ENCODE peak calls at places on chromosomes 2 and 18, in four cellular contexts. E is IMR-90, B is retinal pigment epithelial cell, D is ovary. P is an unnamed sample.

GRCh38 chr2:85222792-85223191 is 89.6 kb downstream of the TCF7L1 start:
- DNase-seq in E (no peak), D (no peak), B (no peak), P (no peak)

GRCh38 chr2:24825883-24826800 is 32.9 kb downstream of the CENPO start:
- DNase-seq in E (no peak), B (no peak), D (no peak), P (no peak)

GRCh38 chr2:153478289-153479261 is at the start of gene RPRM:
- DNase-seq in D (peak; percentile 93), B (peak; percentile 71), E (peak; percentile 37), P (peak; percentile 19)

GRCh38 chr2:149827585-149828156 is 240.1 kb upstream of the MMADHC start:
- DNase-seq in E (no peak), B (no peak), D (no peak), P (no peak)

GRCh38 chr2:64604929-64605550 is 48.7 kb downstream of the SERTAD2 start:
- DNase-seq in D (peak; percentile 73), B (no peak), E (peak; percentile 29), P (no peak)

GRCh38 chr2:3128786-3129185 is 248.8 kb downstream of the EIPR1 start:
- DNase-seq in E (no peak), B (no peak), D (no peak), P (no peak)

GRCh38 chr18:13435596-13436333 is 217.2 kb downstream of the LDLRAD4 start:
- DNase-seq in E (no peak), B (peak; percentile 72), D (no peak), P (no peak)

GRCh38 chr2:236088368-236089057 is 79.7 kb downstream of the GBX2 start:
- DNase-seq in E (peak; percentile 29), D (no peak), B (no peak), P (peak; percentile 56)

GRCh38 chr2:56580242-56580641 is 396.5 kb downstream of the CCDC85A start:
- DNase-seq in E (peak; percentile 19), B (peak; percentile 39), D (no peak), P (peak; percentile 10)

GRCh38 chr2:45607701-45608100 is 3.4 kb downstream of the SRBD1 start:
- DNase-seq in D (no peak), B (no peak), E (no peak), P (no peak)

GRCh38 chr18:26386002-26386401 is 159.8 kb downstream of the TAF4B start:
- DNase-seq in E (peak; percentile 46), D (no peak), B (peak; percentile 50), P (no peak)

GRCh38 chr2:69221960-69222751 is 164.9 kb downstream of the GFPT1 start:
- DNase-seq in E (peak; percentile 82), B (no peak), D (no peak), P (peak; percentile 16)

GRCh38 chr2:176297067-176297466 is 27.8 kb downstream of the MTX2 start:
- DNase-seq in B (no peak), E (no peak), D (no peak), P (no peak)

GRCh38 chr2:154696771-154697170 is 1.7 kb upstream of the KCNJ3 start:
- DNase-seq in D (no peak), E (no peak), B (no peak), P (no peak)

GRCh38 chr2:39968037-39968436 is 189.0 kb upstream of the THUMPD2 start:
- DNase-seq in E (no peak), D (no peak), B (no peak), P (no peak)

GRCh38 chr18:52685316-52685715 is 345.3 kb downstream of the DCC start:
- DNase-seq in D (no peak), E (no peak), B (no peak), P (no peak)

GRCh38 chr2:10449838-10450691 is 1.9 kb upstream of the ODC1 start:
- DNase-seq in D (peak; percentile 38), B (no peak), E (no peak), P (no peak)

DNA sequence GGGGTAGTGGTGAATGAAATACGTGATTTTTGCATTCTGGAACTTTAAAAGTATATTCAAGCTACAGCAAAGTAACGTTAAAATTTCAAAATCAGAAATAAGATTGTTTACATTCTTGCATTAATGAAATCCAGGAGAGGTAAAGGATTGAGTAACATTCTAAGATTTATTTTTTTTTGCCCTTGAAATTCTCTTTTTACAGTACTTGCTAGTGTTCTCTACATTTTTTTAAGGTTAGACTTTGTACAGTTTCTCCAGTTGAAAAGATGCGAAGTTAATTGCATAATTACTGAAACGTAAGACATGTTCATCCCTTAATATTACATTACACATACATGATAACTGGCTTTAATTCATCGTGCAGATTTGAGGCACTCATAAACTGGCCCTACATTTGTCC is 74.5 kb downstream of the ACTR3 start:
- DNase-seq in D (no peak), E (peak; percentile 19), B (no peak), P (no peak)
- H3K4me3 ChIP-seq in D (no peak overlapping the region), E (no peak overlapping the region), B (no peak overlapping the region), P (no peak overlapping the region)

GRCh38 chr18:9017170-9017899 is 85.2 kb upstream of the NDUFV2 start:
- DNase-seq in E (peak; percentile 94), D (peak; percentile 76), B (peak; percentile 73), P (peak; percentile 81)
- H3K4me3 ChIP-seq in E (peak overlapping the region; percentile 26), D (peak overlapping the region; percentile 14), B (peak overlapping the region; percentile 23), P (no peak overlapping the region)

GRCh38 chr2:36477744-36478143 is 120.2 kb downstream of the FEZ2 start:
- DNase-seq in B (no peak), E (no peak), D (no peak), P (no peak)

GRCh38 chr2:36479406-36479805 is 118.6 kb downstream of the FEZ2 start:
- DNase-seq in D (no peak), B (no peak), E (no peak), P (no peak)

GRCh38 chr2:36478999-36479398 is 119.0 kb downstream of the FEZ2 start:
- DNase-seq in E (no peak), B (no peak), D (no peak), P (no peak)

GRCh38 chr2:36477315-36477714 is 120.7 kb downstream of the FEZ2 start:
- DNase-seq in E (no peak), B (no peak), D (no peak), P (no peak)

GRCh38 chr2:36478332-36478738 is 119.6 kb downstream of the FEZ2 start:
- DNase-seq in D (peak; percentile 48), B (peak; percentile 96), E (peak; percentile 96), P (no peak)
- H3K4me3 ChIP-seq in D (no peak overlapping the region), B (no peak overlapping the region), E (no peak overlapping the region), P (no peak overlapping the region)

GRCh38 chr2:54876764-54877163 is 153.3 kb downstream of the EML6 start:
- DNase-seq in D (no peak), E (no peak), B (no peak), P (no peak)

GRCh38 chr2:54878182-54878581 is 154.7 kb downstream of the EML6 start:
- DNase-seq in D (no peak), B (no peak), E (no peak), P (no peak)

GRCh38 chr2:54880428-54880827 is 157.0 kb downstream of the EML6 start:
- DNase-seq in E (no peak), D (no peak), B (no peak), P (no peak)

GRCh38 chr2:54879598-54880355 is 156.3 kb downstream of the EML6 start:
- DNase-seq in E (no peak), D (no peak), B (no peak), P (no peak)

GRCh38 chr2:54879037-54879436 is 155.6 kb downstream of the EML6 start:
- DNase-seq in D (no peak), E (no peak), B (no peak), P (no peak)
- H3K4me3 ChIP-seq in D (no peak overlapping the region), E (no peak overlapping the region), B (no peak overlapping the region), P (no peak overlapping the region)

GRCh38 chr18:42184685-42185477 is 229.8 kb downstream of the PIK3C3 start:
- DNase-seq in B (no peak), E (no peak), D (no peak), P (no peak)

GRCh38 chr18:42185486-42185885 is 230.5 kb downstream of the PIK3C3 start:
- DNase-seq in B (no peak), E (no peak), D (no peak), P (no peak)

GRCh38 chr18:42183746-42184145 is 228.7 kb downstream of the PIK3C3 start:
- DNase-seq in E (peak; percentile 61), B (peak; percentile 51), D (no peak), P (peak; percentile 84)

GRCh38 chr18:42181474-42181873 is 226.4 kb downstream of the PIK3C3 start:
- DNase-seq in B (no peak), D (no peak), E (no peak), P (no peak)

GRCh38 chr18:42182728-42183700 is 228.0 kb downstream of the PIK3C3 start:
- DNase-seq in E (no peak), B (no peak), D (no peak), P (no peak)
- H3K4me3 ChIP-seq in E (no peak overlapping the region), B (no peak overlapping the region), D (no peak overlapping the region), P (no peak overlapping the region)

DNA sequence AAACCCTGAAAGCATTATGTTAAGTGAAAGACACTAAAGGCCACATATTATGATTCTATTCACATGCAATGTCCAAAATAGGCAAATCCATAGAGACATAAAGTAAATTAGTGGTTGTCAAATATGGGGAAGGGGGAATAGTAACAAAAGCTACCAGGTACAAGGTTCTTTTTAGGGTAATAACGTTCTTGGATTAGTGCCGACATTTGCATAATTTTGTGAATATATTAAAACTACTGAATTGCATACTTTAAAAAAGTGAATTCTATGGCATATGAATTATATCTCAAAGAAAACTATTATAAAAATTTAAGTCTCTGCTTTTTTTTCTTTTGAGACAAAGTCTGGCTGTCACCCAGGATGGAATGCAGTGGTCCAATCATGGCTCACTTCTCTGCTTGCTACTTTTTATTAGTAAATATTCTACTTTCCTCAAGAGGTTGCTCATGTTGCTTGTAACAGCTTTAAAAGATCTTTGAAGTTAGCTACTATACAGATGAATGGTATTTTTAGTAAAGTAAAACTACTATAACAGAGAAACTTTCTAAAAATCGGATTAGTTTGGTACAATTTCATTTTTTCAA is 2.5 kb downstream of the SESTD1 start:
- DNase-seq in D (no peak), B (no peak), E (no peak), P (no peak)
- H3K4me3 ChIP-seq in D (no peak overlapping the region), B (no peak overlapping the region), E (no peak overlapping the region), P (peak overlapping the region; percentile 2)

GRCh38 chr2:129443235-129443884 is 536.1 kb upstream of the RAB6C start:
- DNase-seq in B (no peak), D (no peak), E (no peak), P (no peak)
- H3K4me3 ChIP-seq in B (no peak overlapping the region), D (no peak overlapping the region), E (no peak overlapping the region), P (no peak overlapping the region)

DNA sequence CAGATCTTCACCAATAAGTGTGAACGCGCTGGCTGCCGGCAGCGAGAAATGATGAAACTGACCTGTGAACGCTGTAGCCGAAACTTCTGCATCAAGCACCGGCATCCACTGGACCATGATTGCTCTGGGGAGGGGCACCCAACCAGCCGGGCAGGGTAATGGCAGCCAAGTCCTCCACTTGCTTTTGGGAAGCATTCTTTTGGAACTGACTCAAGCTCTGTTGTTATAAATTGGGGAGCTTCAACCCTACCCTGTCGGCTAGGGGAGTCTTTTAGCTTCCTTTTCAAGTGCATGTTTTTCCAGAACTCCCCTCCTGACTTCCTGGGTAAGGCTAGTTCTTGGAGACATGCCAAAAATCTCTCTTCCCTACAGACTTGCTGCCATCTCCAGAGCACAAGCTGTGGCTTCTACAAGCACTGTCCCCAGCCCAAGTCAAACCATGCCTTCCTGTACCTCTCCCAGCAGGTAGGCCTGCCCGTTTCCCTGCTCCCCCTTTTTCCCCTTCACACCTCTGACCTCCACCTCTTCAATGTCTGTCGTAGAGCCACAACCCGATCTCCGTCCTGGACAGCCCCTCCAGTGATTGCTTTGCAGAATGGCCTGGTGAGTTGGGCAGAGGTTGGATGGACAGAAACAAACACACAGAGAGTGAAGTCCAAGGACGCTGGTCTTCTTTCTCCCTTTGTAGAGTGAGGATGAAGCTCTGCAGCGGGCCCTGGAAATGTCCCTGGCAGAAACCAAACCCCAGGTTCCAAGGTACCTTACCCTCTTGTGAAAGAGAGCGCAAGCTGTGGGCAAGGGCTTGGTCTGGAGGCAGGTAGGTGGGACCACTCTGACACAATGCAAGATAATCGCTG is 1.5 kb downstream of the ZFAND2B start:
- DNase-seq in D (peak; percentile 57), B (no peak), E (peak; percentile 59), P (no peak)
- H3K4me3 ChIP-seq in D (no peak overlapping the region), B (no peak overlapping the region), E (peak overlapping the region; percentile 84), P (no peak overlapping the region)

GRCh38 chr2:120245520-120245835 is 7.2 kb upstream of the RALB start:
- DNase-seq in D (no peak), B (no peak), E (no peak), P (no peak)
- H3K4me3 ChIP-seq in D (no peak overlapping the region), B (no peak overlapping the region), E (no peak overlapping the region), P (no peak overlapping the region)